ENCODE peak calls at places on chromosomes 4 and X, in ten cellular contexts. J is IMR-90, X is HL-60, L is pancreas, D is heart right ventricle, S is choroid plexus epithelial cell, K is AG09309, F is neuronal stem cell, C is testis, M is GM23248. I is an unnamed sample.

GRCh38 chrX:72478853-72479252 is 93.8 kb downstream of the HDAC8 start:
- DNase-seq in L (no peak), F (no peak), M (no peak), J (no peak), C (no peak), D (no peak), X (no peak), S (no peak), K (no peak), I (no peak)

GRCh38 chrX:17634542-17635207 is 102.6 kb upstream of the SCML1 start:
- DNase-seq in L (no peak), M (no peak), S (no peak), J (no peak), X (no peak), F (no peak), K (no peak), C (no peak), D (no peak), I (no peak)

GRCh38 chr4:7421356-7422097 is 13.2 kb downstream of the PSAPL1 start:
- DNase-seq in M (no peak), X (no peak), D (no peak), K (no peak), S (no peak), C (no peak), F (no peak), L (no peak), J (no peak), I (no peak)

GRCh38 chrX:124211312-124211942 is 121.0 kb upstream of the TEX13D start:
- DNase-seq in F (no peak), M (peak), J (peak), K (no peak), S (peak), C (no peak), X (no peak), D (no peak), L (no peak), I (peak)

GRCh38 chr4:26459054-26459755 is 31.1 kb downstream of the CCKAR start:
- DNase-seq in F (peak), M (peak), D (no peak), J (peak), K (peak), C (no peak), S (peak), L (no peak), X (peak), I (peak)

GRCh38 chr4:129545599-129546278 is 449.8 kb downstream of the C4orf33 start:
- DNase-seq in J (no peak), D (peak), X (no peak), C (peak), K (no peak), F (no peak), S (peak), L (peak), M (no peak), I (no peak)

GRCh38 chr4:1772869-1773538 is 20.1 kb upstream of the FGFR3 start:
- DNase-seq in K (no peak), F (no peak), M (no peak), X (no peak), L (no peak), S (no peak), D (no peak), J (no peak), C (no peak), I (no peak)

GRCh38 chr4:173436149-173436579 is 37.2 kb upstream of the SCRG1 start:
- DNase-seq in M (peak), S (peak), X (no peak), C (no peak), J (peak), F (no peak), D (no peak), L (no peak), K (peak), I (peak)

GRCh38 chr4:116585240-116585639 is 500.1 kb downstream of the TRAM1L1 start:
- DNase-seq in C (no peak), S (no peak), K (no peak), D (no peak), M (no peak), F (no peak), L (no peak), X (no peak), J (no peak), I (no peak)

GRCh38 chr4:148415500-148415899 is 26.7 kb downstream of the NR3C2 start:
- DNase-seq in X (no peak), S (peak), F (no peak), C (no peak), K (no peak), L (no peak), M (peak), D (no peak), J (peak), I (peak)

GRCh38 chr4:28600958-28601357 is 1740.3 kb downstream of the STIM2 start:
- DNase-seq in S (no peak), J (no peak), F (no peak), C (no peak), X (no peak), D (no peak), L (no peak), M (no peak), K (no peak), I (no peak)

GRCh38 chr4:91840359-91840758 is 463.4 kb upstream of the GRID2 start:
- DNase-seq in S (peak), F (no peak), L (no peak), C (no peak), J (no peak), M (no peak), X (no peak), D (no peak), K (no peak), I (no peak)

GRCh38 chr4:6071959-6072720 is 53.9 kb upstream of the C4orf50 start:
- DNase-seq in X (no peak), K (no peak), M (peak), J (no peak), F (no peak), L (peak), C (no peak), S (no peak), D (peak), I (no peak)

GRCh38 chrX:100328342-100328741 is 81.7 kb downstream of the PCDH19 start:
- DNase-seq in X (no peak), K (no peak), F (no peak), L (no peak), C (no peak), M (no peak), J (no peak), S (no peak), D (no peak), I (no peak)

GRCh38 chr4:84317513-84317912 is 181.6 kb downstream of the NKX6-1 start:
- DNase-seq in K (no peak), J (no peak), F (no peak), X (no peak), L (no peak), C (no peak), M (no peak), D (no peak), S (no peak), I (no peak)

GRCh38 chr4:172412851-172413250 is 599.6 kb downstream of the GALNTL6 start:
- DNase-seq in S (no peak), J (no peak), F (no peak), X (no peak), L (no peak), D (no peak), K (no peak), M (no peak), C (no peak), I (peak)

GRCh38 chr4:30717208-30718020 is 2.8 kb upstream of the PCDH7 start:
- DNase-seq in D (peak), L (peak), M (peak), X (no peak), C (peak), K (no peak), J (peak), F (peak), S (peak), I (peak)

GRCh38 chrX:40581333-40581910 is 652 bp downstream of the ATP6AP2 start:
- DNase-seq in K (no peak), C (no peak), X (no peak), D (no peak), L (no peak), S (peak), M (peak), F (no peak), J (peak), I (peak)

GRCh38 chr4:179750374-179750773 is 2308.1 kb upstream of the AGA start:
- DNase-seq in C (no peak), L (no peak), F (no peak), M (no peak), K (no peak), J (peak), D (no peak), X (no peak), S (peak), I (no peak)

GRCh38 chrX:9091253-9091652 is 57.3 kb upstream of the FAM9B start:
- DNase-seq in F (no peak), K (no peak), C (no peak), M (no peak), X (no peak), S (no peak), J (no peak), D (no peak), L (no peak), I (no peak)

GRCh38 chrX:153649178-153649914 is 2.3 kb downstream of the DUSP9 start:
- DNase-seq in L (peak), C (no peak), S (no peak), X (no peak), J (no peak), M (peak), K (no peak), D (peak), F (no peak), I (no peak)

GRCh38 chr4:113683143-113683542 is 78.4 kb downstream of the CAMK2D start:
- DNase-seq in M (no peak), D (no peak), S (no peak), J (no peak), C (no peak), X (no peak), K (no peak), L (no peak), F (no peak), I (no peak)

GRCh38 chr4:100189820-100190642 is at the start of gene DDIT4L:
- DNase-seq in J (peak), S (peak), K (no peak), M (peak), D (peak), C (peak), L (peak), F (peak), X (no peak), I (peak)

GRCh38 chr4:26916195-26916594 is 55.6 kb downstream of the STIM2 start:
- DNase-seq in M (peak), C (no peak), X (no peak), S (peak), J (peak), F (no peak), L (no peak), D (no peak), K (no peak), I (peak)

GRCh38 chr4:51831133-51831532 is 11.8 kb upstream of the DCUN1D4 start:
- DNase-seq in F (peak), L (peak), D (peak), M (peak), X (no peak), S (peak), C (peak), J (peak), K (no peak), I (peak)

GRCh38 chr4:80069837-80070788 is 2.9 kb downstream of the ANTXR2 start:
- DNase-seq in K (no peak), C (no peak), D (no peak), S (peak), X (no peak), F (no peak), J (peak), L (no peak), M (peak), I (peak)

GRCh38 chr4:15963001-15963451 is at the start of gene FGFBP2:
- DNase-seq in L (no peak), D (peak), X (peak), K (peak), C (peak), F (no peak), M (peak), J (peak), S (peak), I (peak)

GRCh38 chr4:91958651-91959050 is 345.1 kb upstream of the GRID2 start:
- DNase-seq in S (peak), J (peak), L (no peak), D (no peak), X (no peak), K (no peak), F (no peak), C (no peak), M (peak), I (peak)

GRCh38 chr4:125735107-125735506 is 420.4 kb downstream of the FAT4 start:
- DNase-seq in D (no peak), J (peak), L (no peak), X (no peak), K (peak), S (peak), F (peak), C (peak), M (peak), I (peak)

GRCh38 chr4:32560306-32560705 is 1840.1 kb downstream of the PCDH7 start:
- DNase-seq in J (no peak), M (peak), S (peak), F (no peak), K (no peak), X (no peak), C (no peak), D (no peak), L (no peak), I (peak)

GRCh38 chrX:29478336-29479069 is 736.9 kb upstream of the MAGEB2 start:
- DNase-seq in K (no peak), S (peak), C (peak), X (no peak), L (peak), M (peak), D (no peak), J (peak), F (peak), I (no peak)

GRCh38 chr4:31104033-31104432 is 383.9 kb downstream of the PCDH7 start:
- DNase-seq in L (no peak), M (no peak), F (no peak), J (peak), D (no peak), K (no peak), C (no peak), S (peak), X (no peak), I (no peak)

GRCh38 chrX:17930850-17931249 is 69.8 kb upstream of the RAI2 start:
- DNase-seq in D (no peak), C (no peak), M (no peak), K (no peak), S (no peak), J (no peak), F (no peak), L (no peak), X (no peak), I (no peak)

GRCh38 chr4:187354740-187355139 is 631.1 kb upstream of the FAT1 start:
- DNase-seq in F (no peak), M (no peak), X (no peak), C (no peak), K (no peak), D (no peak), S (no peak), L (no peak), J (no peak), I (no peak)

GRCh38 chr4:56424697-56425514 is 10.5 kb downstream of the PPAT start:
- DNase-seq in X (no peak), C (peak), D (no peak), S (peak), F (no peak), L (no peak), J (peak), K (no peak), M (peak), I (peak)

GRCh38 chrX:2632533-2633504 is 58.3 kb upstream of the CD99 start:
- DNase-seq in D (no peak), F (no peak), C (no peak), X (no peak), L (no peak), S (no peak), M (no peak), J (no peak), K (no peak), I (no peak)

GRCh38 chr4:132383571-132384199 is 765.4 kb upstream of the PCDH10 start:
- DNase-seq in K (no peak), F (no peak), C (no peak), D (no peak), S (peak), L (no peak), J (no peak), X (no peak), M (no peak), I (peak)

GRCh38 chr4:54400802-54401201 is 171.7 kb downstream of the PDGFRA start:
- DNase-seq in C (no peak), L (no peak), D (no peak), M (peak), F (no peak), K (peak), J (peak), S (peak), X (no peak), I (peak)

DNA sequence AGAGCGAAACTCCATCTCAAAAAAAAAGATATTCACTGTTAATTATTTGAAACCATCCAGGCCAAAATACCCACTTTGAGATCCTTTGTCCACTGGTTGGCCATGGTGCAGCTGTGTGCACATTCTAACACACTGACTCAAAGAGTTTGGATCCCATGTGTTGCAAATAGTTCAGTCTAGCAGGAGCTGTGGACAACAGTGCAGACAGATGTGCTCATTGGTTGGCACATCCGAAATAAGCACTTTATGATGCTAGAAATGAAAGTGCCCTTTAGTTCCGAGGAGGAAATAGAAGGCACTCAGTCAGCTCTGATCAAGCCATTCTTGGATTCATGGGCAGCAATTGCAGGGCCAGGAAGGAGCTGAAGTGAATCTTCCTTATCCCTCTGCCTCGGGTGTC is 63.0 kb upstream of the TMEM150C start:
- DNase-seq in J (no peak), L (no peak), X (no peak), F (no peak), C (no peak), D (no peak), S (no peak), M (peak), K (no peak), I (peak)
- H3K4me3 ChIP-seq in J (no peak), L (no peak), X (no peak), F (no peak), C (no peak), D (no peak), S (no peak), M (no peak), K (no peak), I (peak)

DNA sequence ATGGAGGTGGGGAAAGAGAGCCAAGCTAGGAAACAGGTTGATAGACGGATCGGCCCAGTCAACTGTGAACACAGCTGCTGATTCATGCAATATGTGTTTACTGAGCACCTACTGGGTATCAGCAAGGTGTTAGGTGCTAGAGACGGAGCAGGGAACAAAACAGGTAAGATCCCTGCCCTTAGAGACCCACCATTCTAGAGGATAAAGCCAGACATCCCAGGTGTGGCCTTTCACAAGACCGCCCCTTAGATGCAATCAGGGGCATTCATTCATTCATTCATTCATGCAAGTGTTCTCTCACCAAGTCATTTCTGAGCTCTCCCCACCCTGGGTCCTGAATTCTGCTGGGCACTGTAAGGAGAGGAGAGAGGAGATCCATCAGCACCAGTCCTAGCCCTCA is 20.2 kb upstream of the MTM1 start:
- DNase-seq in M (no peak), D (no peak), S (no peak), K (no peak), X (no peak), J (no peak), L (no peak), F (no peak), C (no peak), I (no peak)
- H3K4me3 ChIP-seq in M (no peak), D (peak), S (no peak), K (no peak), X (no peak), J (no peak), L (no peak), F (no peak), C (peak), I (peak)

GRCh38 chrX:53223068-53223693 is 1.8 kb downstream of the KDM5C start:
- DNase-seq in S (no peak), D (no peak), F (no peak), K (no peak), C (peak), X (no peak), M (peak), J (no peak), L (no peak), I (no peak)
- H3K4me3 ChIP-seq in S (peak), D (peak), F (peak), K (peak), C (peak), X (peak), M (peak), J (peak), L (peak), I (peak)

GRCh38 chr4:73979407-73979806 is 2.4 kb downstream of the PF4 start:
- DNase-seq in M (no peak), L (no peak), D (no peak), K (no peak), J (no peak), S (no peak), X (no peak), F (no peak), C (no peak), I (no peak)
- H3K4me3 ChIP-seq in M (no peak), L (no peak), D (no peak), K (no peak), J (no peak), S (no peak), X (no peak), F (no peak), C (no peak), I (no peak)

DNA sequence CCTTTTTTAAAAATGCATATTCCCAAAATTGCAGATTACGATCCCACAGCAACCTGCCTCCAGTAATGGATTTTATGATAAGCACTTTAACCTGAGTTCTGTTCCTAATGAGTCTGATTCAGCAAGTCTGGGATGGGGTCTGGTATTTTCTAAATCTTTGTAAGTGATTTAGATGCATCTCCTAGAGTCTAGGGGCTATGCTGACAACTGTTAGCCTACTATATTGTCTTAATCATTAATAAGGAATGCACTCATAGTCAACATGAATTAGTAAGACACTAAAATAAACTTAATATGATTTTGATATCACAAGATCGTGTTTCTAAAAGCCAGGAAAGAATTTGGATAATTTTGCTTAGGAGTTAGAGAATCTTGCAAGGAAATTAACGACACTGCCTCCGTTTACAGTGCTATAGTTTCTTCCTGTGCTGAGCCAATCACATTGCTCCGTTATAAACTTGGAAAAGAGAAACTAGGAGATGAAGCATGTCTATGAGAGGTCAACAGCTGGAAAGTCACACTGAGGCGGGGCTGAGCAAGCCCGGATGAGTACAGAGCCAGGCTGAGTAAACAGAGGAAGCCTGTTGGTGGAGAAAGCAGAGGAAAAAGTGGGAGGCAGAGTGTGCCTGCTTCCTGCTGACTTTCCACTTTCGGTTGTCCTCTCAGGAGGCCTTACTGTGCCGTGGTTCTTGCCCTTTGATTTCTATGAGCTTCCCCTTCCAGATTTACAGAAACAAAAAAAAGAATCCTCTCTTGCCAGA is 5.4 kb downstream of the SCARB2 start:
- DNase-seq in M (peak), X (no peak), F (no peak), J (peak), C (peak), S (peak), K (peak), L (peak), D (peak), I (peak)
- H3K4me3 ChIP-seq in M (peak), X (no peak), F (no peak), J (peak), C (no peak), S (peak), K (peak), L (no peak), D (peak), I (peak)

GRCh38 chr4:48692023-48692422 is 88.1 kb downstream of the FRYL start:
- DNase-seq in D (no peak), J (no peak), C (no peak), F (no peak), X (no peak), M (no peak), L (no peak), S (no peak), K (no peak), I (no peak)
- H3K4me3 ChIP-seq in D (no peak), J (no peak), C (no peak), F (no peak), X (no peak), M (no peak), L (no peak), S (no peak), K (no peak), I (no peak)

I was measured in foreskin fibroblast.